ENCODE peak calls at places on chromosomes 6 and 20, in four cellular contexts. C, F, I and D are unnamed samples.

GRCh38 chr6:156612361-156612760 is 164.8 kb upstream of the ARID1B start:
- DNase-seq in C (no peak), F (no peak), I (no peak), D (no peak)

GRCh38 chr20:4011226-4011975 is 4.0 kb downstream of the RNF24 start:
- DNase-seq in C (no peak), F (no peak), I (no peak), D (no peak)

GRCh38 chr6:6942826-6943225 is 164.9 kb upstream of the RREB1 start:
- DNase-seq in C (no peak), F (no peak), I (no peak), D (peak)

GRCh38 chr6:17600527-17601388 is 656 bp downstream of the FAM8A1 start:
- DNase-seq in C (peak), F (no peak), I (peak), D (peak)

GRCh38 chr6:165716886-165717285 is 53.8 kb upstream of the PDE10A start:
- DNase-seq in C (no peak), F (no peak), I (no peak), D (no peak)

GRCh38 chr6:26360451-26361416 is 4.3 kb upstream of the BTN3A2 start:
- DNase-seq in C (no peak), F (no peak), I (no peak), D (peak)

GRCh38 chr6:168005796-168006195 is 8.3 kb downstream of the KIF25 start:
- DNase-seq in C (no peak), F (no peak), I (no peak), D (no peak)

GRCh38 chr20:3681352-3681930 is 369 bp downstream of the ADAM33 start:
- DNase-seq in C (no peak), F (no peak), I (no peak), D (no peak)

GRCh38 chr6:85404497-85405174 is 45.2 kb upstream of the NT5E start:
- DNase-seq in C (no peak), F (no peak), I (peak), D (peak)

GRCh38 chr6:111992851-111993250 is 61.1 kb upstream of the CCN6 start:
- DNase-seq in C (no peak), F (no peak), I (peak), D (no peak)

GRCh38 chr6:43203029-43203717 is 21.2 kb downstream of the CUL9 start:
- DNase-seq in C (peak), F (peak), I (no peak), D (no peak)

GRCh38 chr6:130969807-130970491 is 93.1 kb downstream of the EPB41L2 start:
- DNase-seq in C (no peak), F (no peak), I (peak), D (no peak)

GRCh38 chr6:66355471-66355870 is 648.4 kb upstream of the EYS start:
- DNase-seq in C (no peak), F (no peak), I (no peak), D (no peak)

GRCh38 chr20:7232796-7233195 is 465.3 kb downstream of the BMP2 start:
- DNase-seq in C (no peak), F (no peak), I (no peak), D (no peak)

GRCh38 chr6:140203611-140204553 is 829.4 kb upstream of the CITED2 start:
- DNase-seq in C (no peak), F (no peak), I (peak), D (no peak)

DNA sequence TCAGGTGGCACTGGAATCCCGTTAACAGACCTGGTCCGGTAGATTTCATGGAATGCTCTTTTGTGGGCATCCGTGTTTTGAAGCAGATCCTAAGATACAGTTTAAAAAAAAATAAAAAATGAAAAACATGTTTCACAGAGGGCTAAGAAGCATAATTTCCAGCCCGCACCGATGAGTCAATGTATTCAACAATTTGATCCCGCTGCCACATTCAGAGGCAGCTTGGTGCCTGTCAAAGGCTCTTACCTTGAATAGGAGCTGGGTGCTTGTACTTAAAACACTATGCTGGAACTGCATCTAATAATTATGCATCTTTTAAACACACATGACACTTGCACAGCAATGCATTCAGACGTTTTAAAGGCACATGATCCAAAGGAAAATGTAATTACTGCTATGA is 164.8 kb downstream of the SYNE1 start:
- DNase-seq in C (no peak), F (no peak), I (no peak), D (no peak)
- TF ChIP-seq POLR2AphosphoS5 in C (no peak), F (no peak), I (no peak), D (no peak)

GRCh38 chr6:35297541-35298481 is at the start of gene DEF6:
- DNase-seq in C (peak), F (peak), I (peak), D (peak)
- H3K27ac ChIP-seq in C (peak), F (peak), I (peak), D (peak)

GRCh38 chr20:21528870-21529269 is 15.0 kb upstream of the NKX2-2 start:
- DNase-seq in C (no peak), F (no peak), I (no peak), D (no peak)

GRCh38 chr20:21534453-21534852 is 20.6 kb upstream of the NKX2-2 start:
- DNase-seq in C (no peak), F (no peak), I (no peak), D (no peak)

GRCh38 chr20:21527908-21528307 is 14.0 kb upstream of the NKX2-2 start:
- DNase-seq in C (no peak), F (no peak), I (no peak), D (no peak)

GRCh38 chr20:21526776-21527175 is 12.9 kb upstream of the NKX2-2 start:
- DNase-seq in C (no peak), F (no peak), I (no peak), D (no peak)

GRCh38 chr20:21529863-21530262 is 16.0 kb upstream of the NKX2-2 start:
- DNase-seq in C (no peak), F (no peak), I (no peak), D (no peak)
- TF ChIP-seq CTCF in C (no peak), F (no peak), I (peak), D (no peak)

DNA sequence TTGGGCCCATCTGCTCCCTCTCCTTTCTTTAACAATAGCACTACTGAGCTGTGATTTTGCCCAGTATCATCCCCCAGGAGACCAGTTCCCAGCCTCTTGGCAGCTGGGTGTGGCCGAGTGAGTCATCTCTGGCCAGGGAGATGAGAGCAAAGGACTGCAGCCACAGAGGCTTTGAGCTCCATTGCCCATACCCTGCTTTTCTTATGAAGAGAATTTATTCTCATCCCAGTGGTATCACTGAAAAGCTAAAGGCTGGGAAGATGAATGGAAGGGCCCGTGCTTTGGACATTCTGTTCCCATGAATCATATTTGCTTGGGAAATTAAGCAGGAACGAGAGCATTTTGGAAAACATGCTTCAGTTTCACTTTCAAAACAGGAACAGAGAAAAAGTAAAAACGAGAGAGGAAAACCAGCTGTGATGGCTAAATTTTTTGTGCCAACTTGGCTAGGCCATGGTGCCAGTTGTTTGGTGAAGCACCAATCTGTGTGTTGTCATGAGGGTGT is 14.9 kb downstream of the CST3 start:
- DNase-seq in C (no peak), F (no peak), I (peak), D (peak)
- TF ChIP-seq POLR2AphosphoS5 in C (peak), F (peak), I (peak), D (peak)

GRCh38 chr6:128885381-128885780 is 2.4 kb downstream of the LAMA2 start:
- DNase-seq in C (no peak), F (no peak), I (no peak), D (no peak)

GRCh38 chr6:128882991-128883571 is at the start of gene LAMA2:
- DNase-seq in C (peak), F (peak), I (peak), D (peak)

GRCh38 chr6:128882560-128882959 is 378 bp upstream of the LAMA2 start:
- DNase-seq in C (no peak), F (no peak), I (peak), D (no peak)
- H3K27ac ChIP-seq in C (no peak), F (peak), I (no peak), D (peak)